ENCODE peak calls at places on chromosome 11, in six cellular contexts. One of them, this sample, is unnamed.

GRCh38 chr11:18578975-18579598 is 9.4 kb downstream of the UEVLD start:
- DNase-seq in upper lobe of right lung: no peak
- DNase-seq in transverse colon: peak; percentile 79
- DNase-seq in AG04450: no peak
- DNase-seq in left ventricle myocardium inferior: no peak
- DNase-seq in PC-9: peak; percentile 31
- DNase-seq in this sample: no peak

GRCh38 chr11:117677729-117678310 is 119.2 kb downstream of the DSCAML1 start:
- DNase-seq in PC-9: no peak
- DNase-seq in upper lobe of right lung: no peak
- DNase-seq in left ventricle myocardium inferior: no peak
- DNase-seq in AG04450: no peak
- DNase-seq in transverse colon: no peak
- DNase-seq in this sample: no peak

GRCh38 chr11:64879226-64879900 is 942 bp upstream of the EHD1 start:
- DNase-seq in left ventricle myocardium inferior: no peak
- DNase-seq in AG04450: no peak
- DNase-seq in transverse colon: peak; percentile 33
- DNase-seq in upper lobe of right lung: peak; percentile 79
- DNase-seq in PC-9: no peak
- DNase-seq in this sample: no peak

GRCh38 chr11:72700026-72700610 is 25.9 kb upstream of the PDE2A start:
- DNase-seq in left ventricle myocardium inferior: no peak
- DNase-seq in upper lobe of right lung: no peak
- DNase-seq in PC-9: no peak
- DNase-seq in AG04450: no peak
- DNase-seq in transverse colon: no peak
- DNase-seq in this sample: no peak

GRCh38 chr11:75063732-75064314 is 32.9 kb downstream of the OR2AT4 start:
- DNase-seq in AG04450: no peak
- DNase-seq in transverse colon: no peak
- DNase-seq in upper lobe of right lung: no peak
- DNase-seq in PC-9: no peak
- DNase-seq in left ventricle myocardium inferior: no peak
- DNase-seq in this sample: no peak

GRCh38 chr11:66744485-66745355 is 15.7 kb upstream of the SPTBN2 start:
- DNase-seq in transverse colon: peak; percentile 91
- DNase-seq in upper lobe of right lung: peak; percentile 92
- DNase-seq in AG04450: no peak
- DNase-seq in left ventricle myocardium inferior: peak; percentile 84
- DNase-seq in PC-9: peak; percentile 93
- DNase-seq in this sample: peak; percentile 85

GRCh38 chr11:72705442-72706365 is 31.5 kb upstream of the PDE2A start:
- DNase-seq in PC-9: no peak
- DNase-seq in left ventricle myocardium inferior: no peak
- DNase-seq in upper lobe of right lung: no peak
- DNase-seq in transverse colon: no peak
- DNase-seq in AG04450: no peak
- DNase-seq in this sample: no peak

GRCh38 chr11:14105446-14105845 is 142.9 kb downstream of the SPON1 start:
- DNase-seq in left ventricle myocardium inferior: no peak
- DNase-seq in transverse colon: no peak
- DNase-seq in PC-9: no peak
- DNase-seq in upper lobe of right lung: no peak
- DNase-seq in AG04450: no peak
- DNase-seq in this sample: no peak

GRCh38 chr11:25981998-25982397 is 349.9 kb upstream of the ANO3 start:
- DNase-seq in left ventricle myocardium inferior: no peak
- DNase-seq in upper lobe of right lung: no peak
- DNase-seq in PC-9: peak; percentile 4
- DNase-seq in AG04450: peak; percentile 62
- DNase-seq in transverse colon: no peak
- DNase-seq in this sample: no peak

GRCh38 chr11:62556102-62556871 is 9.7 kb upstream of the AHNAK start:
- DNase-seq in transverse colon: peak; percentile 90
- DNase-seq in PC-9: peak; percentile 94
- DNase-seq in upper lobe of right lung: peak; percentile 93
- DNase-seq in left ventricle myocardium inferior: peak; percentile 87
- DNase-seq in AG04450: peak; percentile 86
- DNase-seq in this sample: peak; percentile 77

GRCh38 chr11:124798991-124799383 is 1.2 kb downstream of the MSANTD2 start:
- DNase-seq in transverse colon: peak; percentile 11
- DNase-seq in AG04450: peak; percentile 27
- DNase-seq in left ventricle myocardium inferior: no peak
- DNase-seq in PC-9: no peak
- DNase-seq in upper lobe of right lung: no peak
- DNase-seq in this sample: no peak

GRCh38 chr11:34948721-34949120 is 32.3 kb downstream of the PDHX start:
- DNase-seq in AG04450: no peak
- DNase-seq in upper lobe of right lung: no peak
- DNase-seq in PC-9: no peak
- DNase-seq in left ventricle myocardium inferior: no peak
- DNase-seq in transverse colon: no peak
- DNase-seq in this sample: no peak

GRCh38 chr11:13238879-13239514 is 38.6 kb upstream of the BMAL1 start:
- DNase-seq in upper lobe of right lung: no peak
- DNase-seq in transverse colon: peak; percentile 46
- DNase-seq in AG04450: no peak
- DNase-seq in PC-9: no peak
- DNase-seq in left ventricle myocardium inferior: peak; percentile 22
- DNase-seq in this sample: peak; percentile 66

GRCh38 chr11:134040386-134041297 is 28.2 kb upstream of the JAM3 start:
- DNase-seq in left ventricle myocardium inferior: no peak
- DNase-seq in AG04450: peak; percentile 62
- DNase-seq in PC-9: no peak
- DNase-seq in transverse colon: no peak
- DNase-seq in upper lobe of right lung: peak; percentile 40
- DNase-seq in this sample: no peak

GRCh38 chr11:8252946-8253345 is 10.7 kb downstream of the LMO1 start:
- DNase-seq in PC-9: no peak
- DNase-seq in AG04450: no peak
- DNase-seq in transverse colon: no peak
- DNase-seq in left ventricle myocardium inferior: no peak
- DNase-seq in upper lobe of right lung: peak; percentile 34
- DNase-seq in this sample: no peak

GRCh38 chr11:16047073-16047472 is 309.3 kb downstream of the SOX6 start:
- DNase-seq in AG04450: no peak
- DNase-seq in left ventricle myocardium inferior: no peak
- DNase-seq in transverse colon: no peak
- DNase-seq in PC-9: no peak
- DNase-seq in upper lobe of right lung: no peak
- DNase-seq in this sample: no peak

GRCh38 chr11:3927129-3927796 is 71.8 kb downstream of the STIM1 start:
- DNase-seq in transverse colon: no peak
- DNase-seq in AG04450: no peak
- DNase-seq in left ventricle myocardium inferior: no peak
- DNase-seq in PC-9: no peak
- DNase-seq in upper lobe of right lung: no peak
- DNase-seq in this sample: no peak

GRCh38 chr11:95145430-95146063 is 55.9 kb downstream of the ENDOD1 start:
- DNase-seq in left ventricle myocardium inferior: no peak
- DNase-seq in AG04450: no peak
- DNase-seq in PC-9: no peak
- DNase-seq in transverse colon: no peak
- DNase-seq in upper lobe of right lung: no peak
- DNase-seq in this sample: no peak

GRCh38 chr11:36296925-36297604 is 977 bp downstream of the PRR5L start:
- DNase-seq in upper lobe of right lung: no peak
- DNase-seq in left ventricle myocardium inferior: no peak
- DNase-seq in transverse colon: peak; percentile 67
- DNase-seq in PC-9: no peak
- DNase-seq in AG04450: peak; percentile 56
- DNase-seq in this sample: no peak

GRCh38 chr11:15629690-15630321 is 515.1 kb downstream of the INSC start:
- DNase-seq in left ventricle myocardium inferior: peak; percentile 35
- DNase-seq in transverse colon: peak; percentile 62
- DNase-seq in AG04450: no peak
- DNase-seq in upper lobe of right lung: no peak
- DNase-seq in PC-9: no peak
- DNase-seq in this sample: no peak

GRCh38 chr11:11975201-11976092 is 33.0 kb downstream of the DKK3 start:
- DNase-seq in PC-9: no peak
- DNase-seq in transverse colon: no peak
- DNase-seq in upper lobe of right lung: peak; percentile 27
- DNase-seq in AG04450: no peak
- DNase-seq in left ventricle myocardium inferior: no peak
- DNase-seq in this sample: no peak

GRCh38 chr11:67561971-67562560 is 21.5 kb upstream of the GSTP1 start:
- DNase-seq in AG04450: no peak
- DNase-seq in upper lobe of right lung: no peak
- DNase-seq in transverse colon: no peak
- DNase-seq in PC-9: no peak
- DNase-seq in left ventricle myocardium inferior: no peak
- DNase-seq in this sample: no peak

DNA sequence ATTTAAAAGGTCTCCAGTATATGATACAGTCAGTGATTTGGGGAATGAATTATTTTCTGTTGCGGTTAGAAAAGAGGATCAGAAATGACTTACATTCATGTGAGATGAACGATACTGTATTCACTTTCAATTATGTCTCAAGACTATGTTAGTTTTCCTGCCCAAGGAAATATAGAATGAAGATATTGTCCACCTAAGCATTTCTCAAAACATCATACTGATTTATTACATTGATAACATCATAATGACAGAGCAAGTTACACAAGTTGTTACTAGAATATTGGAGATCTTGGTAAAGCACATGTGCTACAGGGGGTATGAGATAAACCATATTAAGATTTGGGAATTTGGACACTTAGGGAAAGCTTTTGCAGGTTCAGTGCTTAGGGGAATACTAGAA is 67.8 kb upstream of the OR9G4 start:
- DNase-seq in left ventricle myocardium inferior: no peak
- DNase-seq in upper lobe of right lung: no peak
- DNase-seq in PC-9: no peak
- DNase-seq in transverse colon: no peak
- DNase-seq in AG04450: no peak
- DNase-seq in this sample: no peak
- H3K4me3 ChIP-seq in left ventricle myocardium inferior: no peak overlapping the region
- H3K4me3 ChIP-seq in upper lobe of right lung: no peak overlapping the region
- H3K4me3 ChIP-seq in PC-9: no peak overlapping the region
- H3K4me3 ChIP-seq in transverse colon: no peak overlapping the region
- H3K4me3 ChIP-seq in AG04450: no peak overlapping the region
- H3K4me3 ChIP-seq in this sample: no peak overlapping the region

GRCh38 chr11:59183768-59184167 is 11.8 kb downstream of the DTX4 start:
- DNase-seq in PC-9: no peak
- DNase-seq in upper lobe of right lung: no peak
- DNase-seq in left ventricle myocardium inferior: no peak
- DNase-seq in transverse colon: no peak
- DNase-seq in AG04450: no peak
- DNase-seq in this sample: no peak

GRCh38 chr11:59187020-59187419 is 15.1 kb downstream of the DTX4 start:
- DNase-seq in AG04450: no peak
- DNase-seq in upper lobe of right lung: no peak
- DNase-seq in transverse colon: no peak
- DNase-seq in left ventricle myocardium inferior: no peak
- DNase-seq in PC-9: no peak
- DNase-seq in this sample: no peak

GRCh38 chr11:59184876-59185275 is 12.9 kb downstream of the DTX4 start:
- DNase-seq in transverse colon: no peak
- DNase-seq in left ventricle myocardium inferior: no peak
- DNase-seq in PC-9: no peak
- DNase-seq in upper lobe of right lung: no peak
- DNase-seq in AG04450: no peak
- DNase-seq in this sample: no peak

GRCh38 chr11:59186130-59186594 is 14.2 kb downstream of the DTX4 start:
- DNase-seq in AG04450: no peak
- DNase-seq in upper lobe of right lung: peak; percentile 76
- DNase-seq in transverse colon: peak; percentile 90
- DNase-seq in PC-9: peak; percentile 88
- DNase-seq in left ventricle myocardium inferior: no peak
- DNase-seq in this sample: peak; percentile 64

GRCh38 chr11:59185412-59185811 is 13.5 kb downstream of the DTX4 start:
- DNase-seq in AG04450: no peak
- DNase-seq in left ventricle myocardium inferior: no peak
- DNase-seq in PC-9: no peak
- DNase-seq in transverse colon: peak; percentile 43
- DNase-seq in upper lobe of right lung: no peak
- DNase-seq in this sample: no peak
- H3K27ac ChIP-seq in AG04450: no peak overlapping the region
- H3K27ac ChIP-seq in left ventricle myocardium inferior: peak overlapping the region; percentile 57
- H3K27ac ChIP-seq in PC-9: peak overlapping the region; percentile 81
- H3K27ac ChIP-seq in transverse colon: peak overlapping the region; percentile 90
- H3K27ac ChIP-seq in upper lobe of right lung: peak overlapping the region; percentile 60
- H3K27ac ChIP-seq in this sample: no peak overlapping the region

GRCh38 chr11:1748467-1749019 is 1.9 kb downstream of the IFITM10 start:
- DNase-seq in upper lobe of right lung: peak; percentile 65
- DNase-seq in transverse colon: no peak
- DNase-seq in AG04450: no peak
- DNase-seq in PC-9: no peak
- DNase-seq in left ventricle myocardium inferior: no peak
- DNase-seq in this sample: no peak

GRCh38 chr11:1750840-1751520 is 585 bp upstream of the IFITM10 start:
- DNase-seq in AG04450: no peak
- DNase-seq in upper lobe of right lung: peak; percentile 68
- DNase-seq in transverse colon: peak; percentile 8
- DNase-seq in PC-9: no peak
- DNase-seq in left ventricle myocardium inferior: no peak
- DNase-seq in this sample: no peak

GRCh38 chr11:1750481-1750839 is at the start of gene IFITM10:
- DNase-seq in PC-9: no peak
- DNase-seq in transverse colon: peak; percentile 27
- DNase-seq in left ventricle myocardium inferior: peak; percentile 34
- DNase-seq in AG04450: no peak
- DNase-seq in upper lobe of right lung: no peak
- DNase-seq in this sample: no peak

GRCh38 chr11:1749020-1749758 is 1.2 kb downstream of the IFITM10 start:
- DNase-seq in upper lobe of right lung: peak; percentile 70
- DNase-seq in PC-9: no peak
- DNase-seq in left ventricle myocardium inferior: no peak
- DNase-seq in transverse colon: peak; percentile 9
- DNase-seq in AG04450: no peak
- DNase-seq in this sample: no peak

DNA sequence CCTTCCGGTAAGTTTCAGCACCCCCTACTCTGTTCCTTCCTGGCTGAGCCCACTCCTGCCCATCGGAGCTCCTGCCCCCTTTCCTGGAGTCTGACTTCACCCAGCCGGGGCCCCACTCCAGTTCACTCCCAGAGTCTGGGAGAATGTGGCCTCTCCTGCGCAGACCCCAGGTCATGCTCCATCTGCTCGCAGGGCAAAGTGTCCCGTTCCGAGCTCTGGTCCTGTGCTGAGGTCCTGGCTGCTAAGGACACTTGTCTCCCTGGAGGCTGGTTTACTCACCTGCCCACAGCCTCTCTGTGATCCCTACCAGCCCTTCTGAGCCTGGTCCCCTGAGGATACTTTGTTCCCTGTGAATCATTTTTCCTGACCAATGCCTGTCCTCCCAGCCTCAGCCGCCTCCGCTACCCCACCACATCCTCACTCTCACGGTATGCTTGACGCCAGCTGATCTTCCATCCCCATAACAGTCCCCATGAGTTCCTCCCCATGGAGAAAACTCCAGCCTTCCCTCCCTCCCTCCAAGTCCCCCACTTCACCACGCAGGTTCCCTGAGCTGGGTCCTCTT is 526 bp downstream of the IFITM10 start:
- DNase-seq in transverse colon: peak; percentile 11
- DNase-seq in AG04450: no peak
- DNase-seq in upper lobe of right lung: peak; percentile 65
- DNase-seq in left ventricle myocardium inferior: no peak
- DNase-seq in PC-9: no peak
- DNase-seq in this sample: no peak
- H3K4me3 ChIP-seq in transverse colon: no peak overlapping the region
- H3K4me3 ChIP-seq in AG04450: no peak overlapping the region
- H3K4me3 ChIP-seq in upper lobe of right lung: no peak overlapping the region
- H3K4me3 ChIP-seq in left ventricle myocardium inferior: no peak overlapping the region
- H3K4me3 ChIP-seq in PC-9: no peak overlapping the region
- H3K4me3 ChIP-seq in this sample: no peak overlapping the region

GRCh38 chr11:10581481-10582019 is 13.1 kb upstream of the LYVE1 start:
- DNase-seq in AG04450: no peak
- DNase-seq in PC-9: peak; percentile 41
- DNase-seq in upper lobe of right lung: no peak
- DNase-seq in transverse colon: peak; percentile 13
- DNase-seq in left ventricle myocardium inferior: peak; percentile 35
- DNase-seq in this sample: no peak
- H3K27ac ChIP-seq in AG04450: no peak overlapping the region
- H3K27ac ChIP-seq in PC-9: peak overlapping the region; percentile 55
- H3K27ac ChIP-seq in upper lobe of right lung: peak overlapping the region; percentile 49
- H3K27ac ChIP-seq in transverse colon: peak overlapping the region; percentile 33
- H3K27ac ChIP-seq in left ventricle myocardium inferior: peak overlapping the region; percentile 47
- H3K27ac ChIP-seq in this sample: no peak overlapping the region

This sample was measured in CD8-positive, alpha-beta memory T cell.